ENCODE peak calls at places on chromosomes 12 and 14, in ten cellular contexts. One of them, this sample, is unnamed.

GRCh38 chr12:90020006-90020405 is 311.4 kb upstream of the ATP2B1 start:
- DNase-seq in iPS DF 6.9: no peak
- DNase-seq in left colon: no peak
- DNase-seq in NB4: no peak
- DNase-seq in IMR-90: peak
- DNase-seq in cardiac fibroblast: no peak
- DNase-seq in heart right ventricle: no peak
- DNase-seq in ovary: no peak
- DNase-seq in activated CD4-positive, alpha-beta T cell treated with anti-CD3 and anti-CD28 coated beads, Interleukin-2, amount 50 U/mL, for 1 hour: no peak
- DNase-seq in natural killer cell: no peak
- DNase-seq in this sample: no peak

GRCh38 chr12:105672576-105672975 is 342.1 kb downstream of the C12orf75 start:
- DNase-seq in left colon: peak
- DNase-seq in NB4: no peak
- DNase-seq in IMR-90: no peak
- DNase-seq in heart right ventricle: peak
- DNase-seq in cardiac fibroblast: no peak
- DNase-seq in activated CD4-positive, alpha-beta T cell treated with anti-CD3 and anti-CD28 coated beads, Interleukin-2, amount 50 U/mL, for 1 hour: no peak
- DNase-seq in natural killer cell: no peak
- DNase-seq in ovary: peak
- DNase-seq in iPS DF 6.9: no peak
- DNase-seq in this sample: peak

GRCh38 chr14:68495101-68495637 is 297.7 kb downstream of the ZFP36L1 start:
- DNase-seq in heart right ventricle: no peak
- DNase-seq in cardiac fibroblast: no peak
- DNase-seq in natural killer cell: no peak
- DNase-seq in NB4: no peak
- DNase-seq in iPS DF 6.9: no peak
- DNase-seq in IMR-90: no peak
- DNase-seq in activated CD4-positive, alpha-beta T cell treated with anti-CD3 and anti-CD28 coated beads, Interleukin-2, amount 50 U/mL, for 1 hour: no peak
- DNase-seq in ovary: no peak
- DNase-seq in left colon: no peak
- DNase-seq in this sample: no peak

GRCh38 chr12:132064641-132065040 is 79.5 kb downstream of the DDX51 start:
- DNase-seq in IMR-90: no peak
- DNase-seq in ovary: no peak
- DNase-seq in iPS DF 6.9: no peak
- DNase-seq in left colon: no peak
- DNase-seq in activated CD4-positive, alpha-beta T cell treated with anti-CD3 and anti-CD28 coated beads, Interleukin-2, amount 50 U/mL, for 1 hour: no peak
- DNase-seq in natural killer cell: no peak
- DNase-seq in NB4: no peak
- DNase-seq in heart right ventricle: no peak
- DNase-seq in cardiac fibroblast: no peak
- DNase-seq in this sample: no peak

GRCh38 chr14:102417118-102417517 is 54.4 kb downstream of the TECPR2 start:
- DNase-seq in cardiac fibroblast: no peak
- DNase-seq in IMR-90: no peak
- DNase-seq in heart right ventricle: no peak
- DNase-seq in left colon: no peak
- DNase-seq in ovary: no peak
- DNase-seq in activated CD4-positive, alpha-beta T cell treated with anti-CD3 and anti-CD28 coated beads, Interleukin-2, amount 50 U/mL, for 1 hour: no peak
- DNase-seq in natural killer cell: no peak
- DNase-seq in iPS DF 6.9: no peak
- DNase-seq in NB4: no peak
- DNase-seq in this sample: no peak

GRCh38 chr14:22070119-22070982 is 396.7 kb upstream of the OR4E1 start:
- DNase-seq in natural killer cell: peak
- DNase-seq in left colon: peak
- DNase-seq in ovary: no peak
- DNase-seq in iPS DF 6.9: no peak
- DNase-seq in activated CD4-positive, alpha-beta T cell treated with anti-CD3 and anti-CD28 coated beads, Interleukin-2, amount 50 U/mL, for 1 hour: peak
- DNase-seq in cardiac fibroblast: no peak
- DNase-seq in NB4: peak
- DNase-seq in IMR-90: no peak
- DNase-seq in heart right ventricle: peak
- DNase-seq in this sample: peak

GRCh38 chr14:74698894-74699293 is 14.0 kb downstream of the AREL1 start:
- DNase-seq in natural killer cell: no peak
- DNase-seq in activated CD4-positive, alpha-beta T cell treated with anti-CD3 and anti-CD28 coated beads, Interleukin-2, amount 50 U/mL, for 1 hour: no peak
- DNase-seq in left colon: no peak
- DNase-seq in IMR-90: no peak
- DNase-seq in cardiac fibroblast: no peak
- DNase-seq in heart right ventricle: no peak
- DNase-seq in ovary: no peak
- DNase-seq in iPS DF 6.9: no peak
- DNase-seq in NB4: no peak
- DNase-seq in this sample: no peak

GRCh38 chr12:74021937-74022336 is 515.7 kb upstream of the ATXN7L3B start:
- DNase-seq in cardiac fibroblast: peak
- DNase-seq in IMR-90: no peak
- DNase-seq in natural killer cell: no peak
- DNase-seq in heart right ventricle: peak
- DNase-seq in ovary: peak
- DNase-seq in iPS DF 6.9: peak
- DNase-seq in left colon: peak
- DNase-seq in NB4: peak
- DNase-seq in activated CD4-positive, alpha-beta T cell treated with anti-CD3 and anti-CD28 coated beads, Interleukin-2, amount 50 U/mL, for 1 hour: no peak
- DNase-seq in this sample: peak

GRCh38 chr12:31897791-31898503 is 61.3 kb upstream of the RESF1 start:
- DNase-seq in IMR-90: no peak
- DNase-seq in iPS DF 6.9: peak
- DNase-seq in heart right ventricle: peak
- DNase-seq in left colon: no peak
- DNase-seq in activated CD4-positive, alpha-beta T cell treated with anti-CD3 and anti-CD28 coated beads, Interleukin-2, amount 50 U/mL, for 1 hour: peak
- DNase-seq in cardiac fibroblast: peak
- DNase-seq in ovary: no peak
- DNase-seq in NB4: no peak
- DNase-seq in natural killer cell: peak
- DNase-seq in this sample: peak

GRCh38 chr12:124869011-124869665 is 5.5 kb upstream of the SCARB1 start:
- DNase-seq in left colon: no peak
- DNase-seq in NB4: peak
- DNase-seq in ovary: no peak
- DNase-seq in natural killer cell: no peak
- DNase-seq in iPS DF 6.9: no peak
- DNase-seq in heart right ventricle: no peak
- DNase-seq in activated CD4-positive, alpha-beta T cell treated with anti-CD3 and anti-CD28 coated beads, Interleukin-2, amount 50 U/mL, for 1 hour: no peak
- DNase-seq in cardiac fibroblast: no peak
- DNase-seq in IMR-90: no peak
- DNase-seq in this sample: no peak

GRCh38 chr12:84727964-84728363 is 184.6 kb downstream of the SLC6A15 start:
- DNase-seq in left colon: no peak
- DNase-seq in NB4: peak
- DNase-seq in heart right ventricle: no peak
- DNase-seq in IMR-90: no peak
- DNase-seq in ovary: no peak
- DNase-seq in natural killer cell: no peak
- DNase-seq in activated CD4-positive, alpha-beta T cell treated with anti-CD3 and anti-CD28 coated beads, Interleukin-2, amount 50 U/mL, for 1 hour: no peak
- DNase-seq in cardiac fibroblast: no peak
- DNase-seq in iPS DF 6.9: no peak
- DNase-seq in this sample: no peak

GRCh38 chr12:59239993-59240392 is 319.7 kb upstream of the LRIG3 start:
- DNase-seq in left colon: no peak
- DNase-seq in natural killer cell: no peak
- DNase-seq in heart right ventricle: no peak
- DNase-seq in activated CD4-positive, alpha-beta T cell treated with anti-CD3 and anti-CD28 coated beads, Interleukin-2, amount 50 U/mL, for 1 hour: no peak
- DNase-seq in ovary: no peak
- DNase-seq in IMR-90: no peak
- DNase-seq in NB4: no peak
- DNase-seq in cardiac fibroblast: no peak
- DNase-seq in iPS DF 6.9: no peak
- DNase-seq in this sample: no peak

GRCh38 chr12:48856379-48856778 is 4.4 kb upstream of the DDX23 start:
- DNase-seq in left colon: no peak
- DNase-seq in IMR-90: no peak
- DNase-seq in NB4: no peak
- DNase-seq in heart right ventricle: no peak
- DNase-seq in cardiac fibroblast: no peak
- DNase-seq in natural killer cell: no peak
- DNase-seq in activated CD4-positive, alpha-beta T cell treated with anti-CD3 and anti-CD28 coated beads, Interleukin-2, amount 50 U/mL, for 1 hour: no peak
- DNase-seq in iPS DF 6.9: no peak
- DNase-seq in ovary: no peak
- DNase-seq in this sample: no peak

GRCh38 chr14:32382704-32383103 is 53.6 kb downstream of the AKAP6 start:
- DNase-seq in activated CD4-positive, alpha-beta T cell treated with anti-CD3 and anti-CD28 coated beads, Interleukin-2, amount 50 U/mL, for 1 hour: no peak
- DNase-seq in ovary: no peak
- DNase-seq in cardiac fibroblast: peak
- DNase-seq in natural killer cell: no peak
- DNase-seq in NB4: no peak
- DNase-seq in left colon: peak
- DNase-seq in IMR-90: no peak
- DNase-seq in heart right ventricle: no peak
- DNase-seq in iPS DF 6.9: peak
- DNase-seq in this sample: peak

GRCh38 chr14:70812124-70812818 is 3.0 kb upstream of the MAP3K9 start:
- DNase-seq in cardiac fibroblast: no peak
- DNase-seq in activated CD4-positive, alpha-beta T cell treated with anti-CD3 and anti-CD28 coated beads, Interleukin-2, amount 50 U/mL, for 1 hour: no peak
- DNase-seq in NB4: no peak
- DNase-seq in heart right ventricle: no peak
- DNase-seq in IMR-90: no peak
- DNase-seq in natural killer cell: no peak
- DNase-seq in ovary: no peak
- DNase-seq in left colon: no peak
- DNase-seq in iPS DF 6.9: no peak
- DNase-seq in this sample: no peak

GRCh38 chr12:124172646-124173045 is 122.2 kb upstream of the RFLNA start:
- DNase-seq in activated CD4-positive, alpha-beta T cell treated with anti-CD3 and anti-CD28 coated beads, Interleukin-2, amount 50 U/mL, for 1 hour: no peak
- DNase-seq in cardiac fibroblast: peak
- DNase-seq in heart right ventricle: no peak
- DNase-seq in iPS DF 6.9: no peak
- DNase-seq in IMR-90: no peak
- DNase-seq in NB4: no peak
- DNase-seq in left colon: no peak
- DNase-seq in natural killer cell: no peak
- DNase-seq in ovary: no peak
- DNase-seq in this sample: no peak

GRCh38 chr14:76647699-76648298 is 113.5 kb upstream of the VASH1 start:
- DNase-seq in iPS DF 6.9: peak
- DNase-seq in heart right ventricle: no peak
- DNase-seq in ovary: no peak
- DNase-seq in natural killer cell: no peak
- DNase-seq in NB4: peak
- DNase-seq in left colon: no peak
- DNase-seq in cardiac fibroblast: peak
- DNase-seq in IMR-90: peak
- DNase-seq in activated CD4-positive, alpha-beta T cell treated with anti-CD3 and anti-CD28 coated beads, Interleukin-2, amount 50 U/mL, for 1 hour: no peak
- DNase-seq in this sample: peak

GRCh38 chr14:77128414-77128891 is 13.1 kb downstream of the ZDHHC22 start:
- DNase-seq in NB4: no peak
- DNase-seq in iPS DF 6.9: no peak
- DNase-seq in left colon: no peak
- DNase-seq in ovary: no peak
- DNase-seq in heart right ventricle: no peak
- DNase-seq in IMR-90: no peak
- DNase-seq in natural killer cell: no peak
- DNase-seq in cardiac fibroblast: peak
- DNase-seq in activated CD4-positive, alpha-beta T cell treated with anti-CD3 and anti-CD28 coated beads, Interleukin-2, amount 50 U/mL, for 1 hour: no peak
- DNase-seq in this sample: no peak

GRCh38 chr12:130178291-130178690 is 16.0 kb downstream of the FZD10 start:
- DNase-seq in left colon: no peak
- DNase-seq in cardiac fibroblast: no peak
- DNase-seq in ovary: no peak
- DNase-seq in NB4: no peak
- DNase-seq in activated CD4-positive, alpha-beta T cell treated with anti-CD3 and anti-CD28 coated beads, Interleukin-2, amount 50 U/mL, for 1 hour: no peak
- DNase-seq in natural killer cell: no peak
- DNase-seq in heart right ventricle: no peak
- DNase-seq in iPS DF 6.9: no peak
- DNase-seq in IMR-90: no peak
- DNase-seq in this sample: no peak

GRCh38 chr12:123106640-123107359 is 44.1 kb downstream of the PITPNM2 start:
- DNase-seq in left colon: no peak
- DNase-seq in natural killer cell: peak
- DNase-seq in heart right ventricle: peak
- DNase-seq in ovary: no peak
- DNase-seq in NB4: peak
- DNase-seq in cardiac fibroblast: peak
- DNase-seq in IMR-90: no peak
- DNase-seq in iPS DF 6.9: no peak
- DNase-seq in activated CD4-positive, alpha-beta T cell treated with anti-CD3 and anti-CD28 coated beads, Interleukin-2, amount 50 U/mL, for 1 hour: peak
- DNase-seq in this sample: peak

GRCh38 chr12:56636118-56636674 is 6.1 kb upstream of the BAZ2A start:
- DNase-seq in iPS DF 6.9: no peak
- DNase-seq in ovary: peak
- DNase-seq in heart right ventricle: peak
- DNase-seq in NB4: peak
- DNase-seq in IMR-90: peak
- DNase-seq in activated CD4-positive, alpha-beta T cell treated with anti-CD3 and anti-CD28 coated beads, Interleukin-2, amount 50 U/mL, for 1 hour: peak
- DNase-seq in left colon: peak
- DNase-seq in cardiac fibroblast: peak
- DNase-seq in natural killer cell: peak
- DNase-seq in this sample: peak

GRCh38 chr14:70188608-70189540 is at the start of gene SLC8A3:
- DNase-seq in activated CD4-positive, alpha-beta T cell treated with anti-CD3 and anti-CD28 coated beads, Interleukin-2, amount 50 U/mL, for 1 hour: no peak
- DNase-seq in ovary: no peak
- DNase-seq in NB4: no peak
- DNase-seq in IMR-90: peak
- DNase-seq in cardiac fibroblast: peak
- DNase-seq in natural killer cell: peak
- DNase-seq in left colon: peak
- DNase-seq in heart right ventricle: no peak
- DNase-seq in iPS DF 6.9: no peak
- DNase-seq in this sample: peak

GRCh38 chr12:70083677-70084020 is 159.6 kb upstream of the CNOT2 start:
- DNase-seq in NB4: no peak
- DNase-seq in iPS DF 6.9: no peak
- DNase-seq in activated CD4-positive, alpha-beta T cell treated with anti-CD3 and anti-CD28 coated beads, Interleukin-2, amount 50 U/mL, for 1 hour: no peak
- DNase-seq in heart right ventricle: no peak
- DNase-seq in cardiac fibroblast: no peak
- DNase-seq in IMR-90: no peak
- DNase-seq in left colon: no peak
- DNase-seq in ovary: no peak
- DNase-seq in natural killer cell: no peak
- DNase-seq in this sample: no peak

GRCh38 chr14:92253381-92253894 is 69.5 kb upstream of the SLC24A4 start:
- DNase-seq in IMR-90: no peak
- DNase-seq in natural killer cell: no peak
- DNase-seq in left colon: no peak
- DNase-seq in activated CD4-positive, alpha-beta T cell treated with anti-CD3 and anti-CD28 coated beads, Interleukin-2, amount 50 U/mL, for 1 hour: no peak
- DNase-seq in iPS DF 6.9: peak
- DNase-seq in heart right ventricle: no peak
- DNase-seq in ovary: no peak
- DNase-seq in cardiac fibroblast: no peak
- DNase-seq in NB4: no peak
- DNase-seq in this sample: no peak

GRCh38 chr12:64824130-64824499 is 332 bp upstream of the TBC1D30 start:
- DNase-seq in iPS DF 6.9: no peak
- DNase-seq in NB4: no peak
- DNase-seq in cardiac fibroblast: no peak
- DNase-seq in heart right ventricle: no peak
- DNase-seq in left colon: no peak
- DNase-seq in ovary: no peak
- DNase-seq in activated CD4-positive, alpha-beta T cell treated with anti-CD3 and anti-CD28 coated beads, Interleukin-2, amount 50 U/mL, for 1 hour: no peak
- DNase-seq in IMR-90: no peak
- DNase-seq in natural killer cell: no peak
- DNase-seq in this sample: no peak

GRCh38 chr14:74975059-74975810 is 19.8 kb upstream of the PGF start:
- DNase-seq in IMR-90: no peak
- DNase-seq in iPS DF 6.9: no peak
- DNase-seq in heart right ventricle: peak
- DNase-seq in left colon: peak
- DNase-seq in activated CD4-positive, alpha-beta T cell treated with anti-CD3 and anti-CD28 coated beads, Interleukin-2, amount 50 U/mL, for 1 hour: no peak
- DNase-seq in ovary: peak
- DNase-seq in NB4: no peak
- DNase-seq in cardiac fibroblast: peak
- DNase-seq in natural killer cell: no peak
- DNase-seq in this sample: peak

GRCh38 chr14:52314521-52315354 is 626 bp downstream of the PTGER2 start:
- DNase-seq in IMR-90: peak
- DNase-seq in natural killer cell: peak
- DNase-seq in NB4: peak
- DNase-seq in left colon: peak
- DNase-seq in iPS DF 6.9: peak
- DNase-seq in activated CD4-positive, alpha-beta T cell treated with anti-CD3 and anti-CD28 coated beads, Interleukin-2, amount 50 U/mL, for 1 hour: peak
- DNase-seq in cardiac fibroblast: peak
- DNase-seq in heart right ventricle: peak
- DNase-seq in ovary: peak
- DNase-seq in this sample: peak

GRCh38 chr12:72011374-72011773 is 72.7 kb downstream of the TPH2 start:
- DNase-seq in IMR-90: peak
- DNase-seq in left colon: no peak
- DNase-seq in activated CD4-positive, alpha-beta T cell treated with anti-CD3 and anti-CD28 coated beads, Interleukin-2, amount 50 U/mL, for 1 hour: no peak
- DNase-seq in heart right ventricle: no peak
- DNase-seq in iPS DF 6.9: no peak
- DNase-seq in cardiac fibroblast: no peak
- DNase-seq in ovary: no peak
- DNase-seq in natural killer cell: no peak
- DNase-seq in NB4: no peak
- DNase-seq in this sample: no peak